ENCODE peak calls at places on chromosomes 6 and 20, in nine cellular contexts. C is suprapubic skin, Q is K562, G is HepG2, R is SK-N-SH, N is sigmoid colon, S is H1, U is stomach, J is transverse colon. P is an unnamed sample.

GRCh38 chr6:89385156-89385667 is 26.9 kb downstream of the RRAGD start:
- DNase-seq in C (no peak), Q (no peak), G (no peak), R (no peak), N (peak; percentile 77), S (no peak), U (no peak), J (no peak), P (no peak)

GRCh38 chr6:129104560-129104959 is 221.6 kb downstream of the LAMA2 start:
- DNase-seq in C (no peak), Q (no peak), G (no peak), R (no peak), N (no peak), S (no peak), U (no peak), J (no peak), P (no peak)

GRCh38 chr6:113496157-113496556 is 361.0 kb upstream of the MARCKS start:
- DNase-seq in C (no peak), Q (no peak), G (no peak), R (no peak), N (no peak), S (no peak), U (no peak), J (no peak), P (no peak)

GRCh38 chr6:145789443-145789842 is 25.2 kb downstream of the FBXO30 start:
- DNase-seq in C (no peak), Q (no peak), G (no peak), R (no peak), N (no peak), S (no peak), U (no peak), J (no peak), P (no peak)

GRCh38 chr6:118134257-118134656 is 227.2 kb downstream of the SLC35F1 start:
- DNase-seq in C (no peak), Q (no peak), G (no peak), R (no peak), N (no peak), S (no peak), U (no peak), J (no peak), P (no peak)

GRCh38 chr6:25384234-25384633 is 105.1 kb downstream of the CARMIL1 start:
- DNase-seq in C (no peak), Q (no peak), G (no peak), R (no peak), N (no peak), S (no peak), U (no peak), J (no peak), P (no peak)

GRCh38 chr6:75368151-75368779 is 83.7 kb upstream of the TMEM30A start:
- DNase-seq in C (no peak), Q (peak; percentile 15), G (peak; percentile 44), R (peak; percentile 12), N (peak; percentile 62), S (no peak), U (peak; percentile 36), J (peak; percentile 15), P (no peak)

GRCh38 chr20:45893831-45894230 is 2.7 kb downstream of the CTSA start:
- DNase-seq in C (no peak), Q (no peak), G (no peak), R (no peak), N (no peak), S (no peak), U (no peak), J (no peak), P (no peak)

GRCh38 chr6:16746812-16747211 is 14.4 kb downstream of the ATXN1 start:
- DNase-seq in C (no peak), Q (no peak), G (no peak), R (no peak), N (no peak), S (no peak), U (no peak), J (no peak), P (no peak)

DNA sequence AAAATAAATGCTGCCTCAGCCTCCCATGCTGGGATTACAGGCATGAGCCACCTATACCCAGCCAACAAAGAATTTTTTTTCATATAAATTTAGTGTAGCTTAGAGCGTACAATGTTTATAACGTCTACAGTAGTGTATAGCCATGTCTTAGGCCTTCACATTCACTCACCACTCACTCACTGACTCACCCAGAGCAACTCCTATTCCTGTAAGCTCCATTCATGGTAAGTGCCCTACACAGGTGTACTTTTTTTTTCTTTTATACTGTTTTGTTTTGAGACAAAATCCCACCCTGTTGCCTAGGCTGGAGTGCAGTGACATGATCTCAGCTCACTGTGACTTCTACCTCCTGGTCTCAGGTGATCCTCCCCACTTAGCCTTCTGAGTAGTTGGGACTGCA is 2.5 kb upstream of the ZBTB24 start:
- DNase-seq in C (no peak), Q (no peak), G (no peak), R (no peak), N (no peak), S (no peak), U (no peak), J (no peak), P (no peak)
- H3K4me1 ChIP-seq in C (peaks cover 25% of the 10 kb centered on the region), Q (peaks cover 20% of the 10 kb centered on the region), G (peaks cover 25% of the 10 kb centered on the region), R (peaks cover 12% of the 10 kb centered on the region), N (peaks cover 19% of the 10 kb centered on the region), S (peaks cover 9% of the 10 kb centered on the region), U (peaks cover 17% of the 10 kb centered on the region), J (peaks cover 16% of the 10 kb centered on the region), P (peaks cover 19% of the 10 kb centered on the region)

GRCh38 chr6:55180258-55180657 is 5.9 kb downstream of the HCRTR2 start:
- DNase-seq in C (no peak), Q (no peak), G (no peak), R (no peak), N (no peak), S (no peak), U (no peak), J (no peak), P (no peak)

GRCh38 chr6:55175778-55176084 is 1.4 kb downstream of the HCRTR2 start:
- DNase-seq in C (no peak), Q (no peak), G (no peak), R (no peak), N (no peak), S (no peak), U (no peak), J (no peak), P (no peak)

GRCh38 chr6:55175078-55175777 is 913 bp downstream of the HCRTR2 start:
- DNase-seq in C (no peak), Q (no peak), G (no peak), R (no peak), N (no peak), S (no peak), U (no peak), J (no peak), P (no peak)

GRCh38 chr6:55174211-55175013 is at the start of gene HCRTR2:
- DNase-seq in C (no peak), Q (no peak), G (no peak), R (peak; percentile 2), N (no peak), S (no peak), U (no peak), J (no peak), P (no peak)

GRCh38 chr6:55176958-55177357 is 2.6 kb downstream of the HCRTR2 start:
- DNase-seq in C (no peak), Q (no peak), G (no peak), R (no peak), N (no peak), S (no peak), U (no peak), J (no peak), P (no peak)
- TF ChIP-seq EP300 in C (no peak), Q (no peak), G (no peak), R (no peak), N (no peak), S (no peak), U (no peak), J (no peak), P (no peak)

GRCh38 chr6:4319992-4320683 is 184.8 kb upstream of the ECI2 start:
- DNase-seq in C (no peak), Q (no peak), G (no peak), R (no peak), N (no peak), S (no peak), U (no peak), J (no peak), P (no peak)

GRCh38 chr6:4320860-4321259 is 185.5 kb upstream of the ECI2 start:
- DNase-seq in C (no peak), Q (no peak), G (no peak), R (no peak), N (no peak), S (no peak), U (no peak), J (no peak), P (no peak)

GRCh38 chr6:4323322-4323721 is 187.9 kb upstream of the ECI2 start:
- DNase-seq in C (no peak), Q (no peak), G (no peak), R (no peak), N (no peak), S (no peak), U (no peak), J (no peak), P (no peak)

GRCh38 chr6:4322134-4322845 is 186.9 kb upstream of the ECI2 start:
- DNase-seq in C (no peak), Q (no peak), G (no peak), R (no peak), N (no peak), S (no peak), U (no peak), J (no peak), P (no peak)

GRCh38 chr6:4322846-4323309 is 187.5 kb upstream of the ECI2 start:
- DNase-seq in C (no peak), Q (peak; percentile 23), G (no peak), R (no peak), N (no peak), S (no peak), U (no peak), J (peak; percentile 27), P (no peak)
- TF ChIP-seq POLR2AphosphoS5 in C (no peak), Q (no peak), G (no peak), R (no peak), N (peak; percentile 41), S (no peak), U (no peak), J (no peak), P (no peak)

GRCh38 chr6:152532556-152533422 is 104.4 kb downstream of the SYNE1 start:
- DNase-seq in C (no peak), Q (no peak), G (no peak), R (no peak), N (no peak), S (no peak), U (no peak), J (no peak), P (no peak)

GRCh38 chr6:152531659-152532058 is 105.5 kb downstream of the SYNE1 start:
- DNase-seq in C (no peak), Q (no peak), G (no peak), R (no peak), N (no peak), S (no peak), U (no peak), J (no peak), P (no peak)

GRCh38 chr6:152534541-152534940 is 102.6 kb downstream of the SYNE1 start:
- DNase-seq in C (no peak), Q (no peak), G (no peak), R (no peak), N (no peak), S (no peak), U (no peak), J (no peak), P (no peak)

DNA sequence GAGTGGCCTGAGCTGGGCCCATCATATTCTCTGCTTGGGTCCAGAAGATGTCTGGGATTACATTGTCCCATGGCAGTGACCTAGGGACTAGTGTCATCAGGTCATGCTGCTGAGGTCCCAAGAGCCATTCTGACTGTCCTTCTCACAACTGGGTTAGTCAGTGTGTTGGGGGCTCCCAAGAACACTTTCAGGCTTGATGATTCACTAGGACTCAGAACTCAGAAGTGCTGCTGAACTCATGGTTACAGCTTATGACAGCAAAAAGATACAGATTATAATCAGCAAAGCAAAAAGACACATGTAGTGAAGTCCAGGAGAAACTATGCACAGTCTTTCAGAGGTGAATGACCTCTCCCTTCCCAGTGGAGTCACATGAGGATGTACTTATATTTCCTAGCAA is 107.8 kb downstream of the SYNE1 start:
- DNase-seq in C (no peak), Q (no peak), G (no peak), R (no peak), N (no peak), S (no peak), U (no peak), J (no peak), P (no peak)
- H3K4me1 ChIP-seq in C (no peaks in the 10 kb centered on the region), Q (no peaks in the 10 kb centered on the region), G (no peaks in the 10 kb centered on the region), R (no peaks in the 10 kb centered on the region), N (no peaks in the 10 kb centered on the region), S (no peaks in the 10 kb centered on the region), U (no peaks in the 10 kb centered on the region), J (no peaks in the 10 kb centered on the region), P (no peaks in the 10 kb centered on the region)

P was measured in upper lobe of left lung.